ENCODE peak calls at places on chromosomes 2 and 18, in ten cellular contexts. U is stomach, S is gastrocnemius medialis, D is uterus, M is esophagus squamous epithelium, G is tibial nerve, N is A549, J is ovary, O is endothelial cell of umbilical vein, F is IMR-90. B is an unnamed sample.

GRCh38 chr2:112830469-112830868 is 6.1 kb downstream of the IL1B start:
- DNase-seq in U (no peak), S (no peak), D (no peak), M (no peak), G (no peak), N (no peak), J (no peak), O (no peak), F (no peak), B (no peak)

GRCh38 chr2:132038179-132038882 is 123.4 kb downstream of the ANKRD30BL start:
- DNase-seq in U (no peak), S (no peak), D (no peak), M (no peak), G (no peak), N (no peak), J (no peak), O (no peak), F (no peak), B (no peak)

GRCh38 chr2:113850687-113851086 is 39.2 kb upstream of the ACTR3 start:
- DNase-seq in U (no peak), S (no peak), D (no peak), M (no peak), G (no peak), N (no peak), J (no peak), O (no peak), F (no peak), B (no peak)

GRCh38 chr2:120758181-120759048 is 22.7 kb downstream of the GLI2 start:
- DNase-seq in U (peak; percentile 24), S (no peak), D (peak; percentile 92), M (no peak), G (no peak), N (no peak), J (peak; percentile 90), O (no peak), F (peak; percentile 92), B (no peak)

GRCh38 chr2:127086800-127087737 is 19.9 kb downstream of the BIN1 start:
- DNase-seq in U (peak; percentile 47), S (no peak), D (peak; percentile 94), M (no peak), G (peak; percentile 77), N (no peak), J (peak; percentile 95), O (peak; percentile 75), F (peak; percentile 88), B (no peak)

GRCh38 chr2:12556762-12557161 is 160.0 kb upstream of the TRIB2 start:
- DNase-seq in U (no peak), S (no peak), D (no peak), M (no peak), G (no peak), N (no peak), J (no peak), O (peak; percentile 16), F (peak; percentile 84), B (no peak)

GRCh38 chr2:41151746-41152145 is 699.9 kb upstream of the SLC8A1 start:
- DNase-seq in U (no peak), S (no peak), D (no peak), M (no peak), G (no peak), N (no peak), J (no peak), O (peak; percentile 50), F (no peak), B (no peak)

GRCh38 chr18:50287028-50287440 is 458 bp downstream of the CXXC1 start:
- DNase-seq in U (no peak), S (no peak), D (peak; percentile 43), M (no peak), G (no peak), N (no peak), J (peak; percentile 31), O (no peak), F (no peak), B (no peak)

GRCh38 chr18:33873127-33873526 is 295.1 kb downstream of the ASXL3 start:
- DNase-seq in U (no peak), S (no peak), D (no peak), M (no peak), G (no peak), N (no peak), J (no peak), O (no peak), F (no peak), B (no peak)

GRCh38 chr2:134253804-134254203 is at the start of gene MGAT5:
- DNase-seq in U (peak; percentile 81), S (no peak), D (no peak), M (no peak), G (no peak), N (no peak), J (no peak), O (no peak), F (no peak), B (peak; percentile 56)

GRCh38 chr18:32930695-32931301 is 158.0 kb upstream of the KLHL14 start:
- DNase-seq in U (no peak), S (no peak), D (no peak), M (no peak), G (no peak), N (peak; percentile 6), J (no peak), O (peak; percentile 47), F (peak; percentile 60), B (no peak)

GRCh38 chr2:236049981-236050380 is 118.2 kb downstream of the GBX2 start:
- DNase-seq in U (no peak), S (no peak), D (no peak), M (no peak), G (no peak), N (no peak), J (no peak), O (no peak), F (no peak), B (no peak)

GRCh38 chr2:38376346-38376682 is 759 bp downstream of the ATL2 start:
- DNase-seq in U (peak; percentile 49), S (no peak), D (peak; percentile 52), M (no peak), G (peak; percentile 56), N (peak; percentile 94), J (no peak), O (no peak), F (peak; percentile 70), B (peak; percentile 61)

GRCh38 chr2:38375711-38376345 is 1.2 kb downstream of the ATL2 start:
- DNase-seq in U (no peak), S (peak; percentile 59), D (no peak), M (no peak), G (no peak), N (no peak), J (peak; percentile 60), O (peak; percentile 87), F (peak; percentile 45), B (no peak)

GRCh38 chr2:38377501-38378258 is 607 bp upstream of the ATL2 start:
- DNase-seq in U (no peak), S (no peak), D (no peak), M (no peak), G (peak; percentile 27), N (peak; percentile 33), J (no peak), O (no peak), F (peak; percentile 75), B (no peak)

GRCh38 chr2:38374978-38375377 is 2.1 kb downstream of the ATL2 start:
- DNase-seq in U (no peak), S (no peak), D (no peak), M (no peak), G (no peak), N (no peak), J (no peak), O (peak; percentile 48), F (no peak), B (no peak)

DNA sequence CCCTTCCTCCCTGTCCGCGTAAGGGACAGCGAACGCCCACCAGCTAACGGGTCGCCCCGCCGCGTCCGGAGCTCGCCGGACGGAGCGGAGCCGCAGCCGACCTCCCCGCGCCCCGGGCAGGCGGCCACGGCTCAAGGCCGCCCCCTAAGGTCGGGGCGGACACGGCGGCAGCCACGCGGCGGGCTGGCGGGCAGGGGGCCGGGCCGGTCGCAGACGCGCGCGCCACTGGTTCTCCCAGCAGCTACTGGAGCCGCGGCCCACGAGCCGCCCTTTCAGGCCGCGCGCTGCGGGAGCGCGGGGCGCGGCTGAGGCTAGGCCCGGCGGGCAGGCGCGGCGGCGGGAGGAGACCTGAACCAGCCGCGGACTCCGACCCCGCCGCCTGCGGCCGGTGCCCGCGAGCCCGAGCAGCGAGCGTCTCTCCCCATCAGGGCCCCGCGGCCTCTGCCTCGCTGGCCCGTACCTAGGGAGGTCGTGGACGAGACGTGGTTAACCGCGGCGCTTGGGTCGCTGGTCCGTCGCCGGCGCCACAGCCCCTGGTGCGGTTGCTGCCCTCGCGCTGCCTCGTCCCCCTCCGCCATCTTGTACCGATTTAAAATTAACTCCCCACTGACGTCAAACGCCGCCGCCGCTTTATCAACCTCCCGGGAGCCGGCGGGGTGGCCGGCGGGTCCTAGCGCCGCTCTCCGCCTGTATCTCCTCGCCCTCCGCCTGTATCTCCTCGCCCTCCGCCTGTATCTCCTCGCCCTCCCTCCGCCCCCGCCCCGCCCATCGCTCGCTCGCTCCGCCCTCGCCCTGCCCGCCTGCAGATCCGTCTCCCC is at the start of gene ATL2:
- DNase-seq in U (peak; percentile 97), S (peak; percentile 96), D (peak; percentile 97), M (peak; percentile 88), G (peak; percentile 93), N (peak; percentile 90), J (peak; percentile 96), O (peak; percentile 95), F (peak; percentile 93), B (peak; percentile 97)
- TF ChIP-seq POLR2A in U (no peak), S (peak; percentile 96), D (peak; percentile 98), M (peak; percentile 96), G (peak; percentile 91), N (peak; percentile 89), J (peak; percentile 98), O (peak; percentile 76), F (peak; percentile 92), B (peak; percentile 97)

DNA sequence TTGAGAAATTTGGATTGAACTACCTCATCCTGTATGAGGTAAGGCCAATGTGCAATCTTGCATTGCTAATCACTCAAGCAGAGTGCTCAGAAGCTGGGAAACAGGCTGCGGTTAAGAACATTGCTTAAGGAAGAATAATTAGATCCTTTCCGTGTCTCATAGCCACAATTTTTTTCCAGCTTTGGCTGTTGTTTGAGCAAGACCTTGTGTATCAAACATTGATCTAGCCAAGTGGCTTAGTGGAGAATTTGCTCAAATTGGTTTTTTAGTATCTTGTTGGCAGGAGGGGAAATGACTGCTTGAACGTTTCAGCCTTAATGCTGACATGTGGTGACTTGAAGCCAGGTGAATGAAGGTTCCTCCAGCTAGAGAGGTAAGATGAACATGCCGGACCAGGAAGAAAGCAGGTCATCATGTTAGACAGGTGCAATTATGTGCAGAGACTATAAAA is 98.7 kb upstream of the CYP1B1 start:
- DNase-seq in U (no peak), S (peak; percentile 19), D (no peak), M (no peak), G (peak; percentile 61), N (no peak), J (no peak), O (no peak), F (peak; percentile 98), B (peak; percentile 57)
- H3K4me1 ChIP-seq in U (peaks cover 26% of the 10 kb centered on the region), S (no peaks in the 10 kb centered on the region), D (peaks cover 8% of the 10 kb centered on the region), M (peaks cover 11% of the 10 kb centered on the region), G (no peaks in the 10 kb centered on the region), N (peaks cover 12% of the 10 kb centered on the region), J (peaks cover 8% of the 10 kb centered on the region), O (no peaks in the 10 kb centered on the region), F (peaks cover 26% of the 10 kb centered on the region), B (no peaks in the 10 kb centered on the region)

GRCh38 chr2:138762515-138762914 is 17.7 kb downstream of the NXPH2 start:
- DNase-seq in U (no peak), S (no peak), D (no peak), M (no peak), G (no peak), N (no peak), J (no peak), O (no peak), F (no peak), B (no peak)
- TF ChIP-seq POLR2A in U (no peak), S (no peak), D (no peak), M (no peak), G (no peak), N (no peak), J (no peak), O (no peak), F (no peak), B (no peak)

GRCh38 chr2:216756435-216756834 is 61.1 kb upstream of the IGFBP5 start:
- DNase-seq in U (no peak), S (no peak), D (no peak), M (no peak), G (no peak), N (no peak), J (no peak), O (no peak), F (no peak), B (no peak)
- H3K4me1 ChIP-seq in U (peaks cover 53% of the 10 kb centered on the region), S (peaks cover 14% of the 10 kb centered on the region), D (no peaks in the 10 kb centered on the region), M (peaks cover 4% of the 10 kb centered on the region), G (no peaks in the 10 kb centered on the region), N (no peaks in the 10 kb centered on the region), J (peaks cover 2% of the 10 kb centered on the region), O (no peaks in the 10 kb centered on the region), F (peaks cover 2% of the 10 kb centered on the region), B (no peaks in the 10 kb centered on the region)